ENCODE peak calls at places on chromosome 22, in eight cellular contexts. R is GM12878, Y is Peyer's patch, M is nephron progenitor cell, G is lung, V is AG04449, H is endothelial cell, J is HL-60. B is an unnamed sample.

GRCh38 chr22:19598054-19598855 is 74.0 kb upstream of the CLDN5 start:
- DNase-seq in V (no peak), M (no peak), R (no peak), G (no peak), J (no peak), Y (no peak), H (no peak), B (no peak)

GRCh38 chr22:19292262-19293230 is 1.0 kb upstream of the CLTCL1 start:
- DNase-seq in G (no peak), V (no peak), J (no peak), R (no peak), M (peak), H (no peak), Y (no peak), B (no peak)

GRCh38 chr22:23696326-23696851 is 5.6 kb downstream of the RGL4 start:
- DNase-seq in M (no peak), Y (peak), G (no peak), V (no peak), H (no peak), J (peak), R (peak), B (no peak)

GRCh38 chr22:19174106-19175025 is 4.2 kb downstream of the SLC25A1 start:
- DNase-seq in V (peak), J (peak), R (peak), H (no peak), Y (peak), G (no peak), M (peak), B (peak)

GRCh38 chr22:50299724-50300619 is 7.5 kb downstream of the PLXNB2 start:
- DNase-seq in J (no peak), H (peak), Y (no peak), V (no peak), G (no peak), M (peak), R (no peak), B (no peak)

GRCh38 chr22:35593885-35594470 is 23.2 kb downstream of the MB start:
- DNase-seq in R (no peak), H (no peak), M (no peak), G (no peak), Y (no peak), V (no peak), J (no peak), B (no peak)

GRCh38 chr22:24555160-24555495 is 190 bp upstream of the GUCD1 start:
- DNase-seq in J (peak), Y (peak), G (peak), R (peak), H (peak), V (peak), M (peak), B (peak)

GRCh38 chr22:30506507-30506968 is 1.0 kb upstream of the SEC14L4 start:
- DNase-seq in R (no peak), M (no peak), G (peak), H (no peak), Y (no peak), J (no peak), V (no peak), B (no peak)

GRCh38 chr22:29524440-29525191 is 28.9 kb downstream of the THOC5 start:
- DNase-seq in R (no peak), J (peak), V (no peak), Y (no peak), H (peak), M (peak), G (no peak), B (peak)

GRCh38 chr22:29369460-29369859 is 18.9 kb downstream of the AP1B1 start:
- DNase-seq in M (peak), H (peak), Y (no peak), V (no peak), R (no peak), J (peak), G (peak), B (no peak)

GRCh38 chr22:42365337-42365865 is 66.8 kb downstream of the NFAM1 start:
- DNase-seq in R (no peak), Y (no peak), H (no peak), J (no peak), M (no peak), G (no peak), V (no peak), B (no peak)

GRCh38 chr22:18063311-18063710 is 14.5 kb upstream of the PEX26 start:
- DNase-seq in Y (no peak), G (no peak), H (no peak), R (no peak), M (peak), J (no peak), V (no peak), B (no peak)

GRCh38 chr22:44473166-44473565 is 24.9 kb downstream of the RTL6 start:
- DNase-seq in R (no peak), H (no peak), G (no peak), V (no peak), M (no peak), J (no peak), Y (no peak), B (no peak)

GRCh38 chr22:35357883-35358621 is 22.8 kb upstream of the HMOX1 start:
- DNase-seq in R (no peak), J (no peak), V (no peak), H (no peak), M (no peak), Y (no peak), G (no peak), B (peak)

GRCh38 chr22:27617214-27617881 is 184.2 kb downstream of the MN1 start:
- DNase-seq in Y (no peak), R (no peak), H (no peak), V (no peak), M (no peak), G (no peak), J (no peak), B (no peak)

GRCh38 chr22:47564651-47565050 is 802.2 kb downstream of the TBC1D22A start:
- DNase-seq in V (no peak), M (no peak), H (no peak), R (no peak), Y (no peak), G (no peak), J (no peak), B (no peak)

GRCh38 chr22:29716814-29717213 is 3.0 kb upstream of the CABP7 start:
- DNase-seq in R (no peak), J (peak), M (peak), G (peak), Y (no peak), H (peak), V (no peak), B (peak)

GRCh38 chr22:24706732-24707476 is 67.6 kb downstream of the PIWIL3 start:
- DNase-seq in R (no peak), J (no peak), M (no peak), Y (no peak), G (no peak), H (no peak), V (no peak), B (no peak)

GRCh38 chr22:42385691-42386090 is 46.5 kb downstream of the NFAM1 start:
- DNase-seq in Y (no peak), R (no peak), G (no peak), M (no peak), H (no peak), V (no peak), J (no peak), B (no peak)

GRCh38 chr22:28029962-28030361 is 110.9 kb upstream of the PITPNB start:
- DNase-seq in Y (no peak), M (no peak), R (no peak), H (no peak), V (no peak), J (no peak), G (no peak), B (no peak)

GRCh38 chr22:23204125-23204488 is 23.8 kb downstream of the BCR start:
- DNase-seq in G (no peak), J (no peak), V (no peak), Y (no peak), R (no peak), M (no peak), H (no peak), B (no peak)

GRCh38 chr22:17706451-17706900 is 67.8 kb downstream of the BID start:
- DNase-seq in H (peak), V (peak), J (peak), R (peak), M (no peak), Y (no peak), G (peak), B (peak)

GRCh38 chr22:26916236-26916635 is 258.8 kb downstream of the MIAT start:
- DNase-seq in M (no peak), J (no peak), Y (no peak), R (no peak), V (no peak), G (no peak), H (no peak), B (no peak)

GRCh38 chr22:19723990-19724827 is 870 bp downstream of the GP1BB start:
- DNase-seq in Y (no peak), G (no peak), M (peak), R (no peak), J (peak), V (no peak), H (peak), B (no peak)

GRCh38 chr22:30205281-30206115 is 41.1 kb downstream of the LIF start:
- DNase-seq in Y (no peak), H (no peak), G (no peak), V (peak), R (no peak), M (no peak), J (peak), B (peak)

GRCh38 chr22:19884161-19884953 is 29.7 kb upstream of the GNB1L start:
- DNase-seq in M (no peak), H (no peak), V (no peak), G (no peak), Y (no peak), R (no peak), J (no peak), B (no peak)

GRCh38 chr22:26139320-26139719 is 29.9 kb upstream of the SEZ6L start:
- DNase-seq in J (no peak), G (no peak), H (no peak), Y (no peak), R (no peak), V (no peak), M (no peak), B (no peak)

GRCh38 chr22:42388130-42388797 is 43.9 kb downstream of the NFAM1 start:
- DNase-seq in V (no peak), M (peak), J (no peak), H (no peak), R (no peak), G (no peak), Y (no peak), B (no peak)

GRCh38 chr22:26410398-26410797 is 18.7 kb upstream of the ASPHD2 start:
- DNase-seq in Y (no peak), R (no peak), V (no peak), G (no peak), M (no peak), J (no peak), H (no peak), B (no peak)

GRCh38 chr22:30605449-30606110 is 1.4 kb upstream of the TCN2 start:
- DNase-seq in V (no peak), G (peak), M (peak), R (no peak), Y (peak), H (peak), J (peak), B (peak)

GRCh38 chr22:43008509-43008908 is 6.4 kb downstream of the PACSIN2 start:
- DNase-seq in R (no peak), M (no peak), J (no peak), G (no peak), Y (no peak), H (no peak), V (no peak), B (no peak)

GRCh38 chr22:20750461-20751184 is 23.3 kb upstream of the SERPIND1 start:
- DNase-seq in Y (peak), G (peak), H (no peak), R (peak), V (peak), J (no peak), M (no peak), B (peak)

GRCh38 chr22:20013382-20013871 is 3.2 kb downstream of the ARVCF start:
- DNase-seq in H (peak), Y (peak), M (peak), G (peak), V (no peak), R (no peak), J (peak), B (peak)

GRCh38 chr22:27107824-27108223 is 450.4 kb downstream of the MIAT start:
- DNase-seq in H (no peak), J (no peak), Y (no peak), R (no peak), G (no peak), V (peak), M (no peak), B (peak)

GRCh38 chr22:20002661-20003060 is 14.0 kb downstream of the ARVCF start:
- DNase-seq in Y (no peak), M (no peak), H (no peak), V (no peak), G (no peak), J (no peak), R (no peak), B (no peak)

GRCh38 chr22:20922141-20922751 is 5.0 kb downstream of the CRKL start:
- DNase-seq in V (no peak), H (no peak), M (no peak), J (no peak), R (no peak), G (no peak), Y (no peak), B (peak)

DNA sequence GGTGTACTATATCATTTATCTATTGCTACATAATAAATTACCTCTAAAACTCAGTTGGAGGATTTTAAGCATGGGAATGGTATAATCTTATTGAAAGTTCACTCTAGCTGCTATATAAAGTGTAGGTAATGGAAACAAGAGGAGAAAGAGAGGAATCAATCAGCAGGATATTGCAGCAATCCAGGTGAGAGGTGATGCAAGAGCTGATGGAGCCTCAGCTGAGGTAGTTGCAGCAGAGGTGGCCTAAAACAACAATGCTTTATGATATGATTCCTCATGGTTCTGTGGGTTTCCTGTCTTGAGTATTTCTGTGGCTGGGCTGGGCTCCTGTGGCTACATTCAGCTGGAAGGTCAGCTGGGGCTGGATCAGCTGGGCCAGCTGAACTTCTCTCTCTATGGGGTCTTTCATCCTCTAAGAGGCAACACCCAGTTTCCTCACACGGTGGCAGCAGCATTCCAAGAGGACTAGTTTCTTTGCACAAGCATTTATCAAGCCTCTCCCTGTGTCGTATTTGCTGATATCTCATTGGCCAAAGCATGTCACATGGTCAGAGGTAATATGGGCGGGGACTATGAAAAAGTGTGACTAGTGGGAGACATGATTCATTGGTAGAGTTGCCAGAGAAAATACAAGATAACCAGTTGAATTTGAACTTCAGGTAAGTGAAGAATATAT is 135.4 kb upstream of the LARGE1 start:
- DNase-seq in R (no peak), Y (no peak), M (peak), H (no peak), V (no peak), G (no peak), J (no peak), B (no peak)
- TF ChIP-seq CTCF in R (no peak), Y (no peak), M (peak), H (no peak), V (no peak), G (no peak), J (no peak), B (no peak)

GRCh38 chr22:36904260-36904659 is 9.2 kb upstream of the CSF2RB start:
- DNase-seq in H (no peak), R (no peak), G (no peak), M (no peak), V (no peak), J (no peak), Y (no peak), B (no peak)
- TF ChIP-seq CTCF in H (no peak), R (no peak), G (no peak), M (no peak), V (no peak), J (no peak), Y (no peak), B (peak)

GRCh38 chr22:22199634-22200033 is 45.0 kb upstream of the VPREB1 start:
- DNase-seq in Y (no peak), H (no peak), M (no peak), G (no peak), V (no peak), R (no peak), J (no peak), B (no peak)

GRCh38 chr22:22201925-22202343 is 42.7 kb upstream of the VPREB1 start:
- DNase-seq in M (no peak), V (no peak), J (no peak), Y (no peak), R (no peak), G (no peak), H (no peak), B (no peak)

GRCh38 chr22:22200569-22201184 is 43.9 kb upstream of the VPREB1 start:
- DNase-seq in J (no peak), G (no peak), R (no peak), H (no peak), M (no peak), Y (no peak), V (no peak), B (no peak)

GRCh38 chr22:22203048-22203971 is 41.3 kb upstream of the VPREB1 start:
- DNase-seq in Y (no peak), R (no peak), H (no peak), J (no peak), M (no peak), V (no peak), G (no peak), B (no peak)

DNA sequence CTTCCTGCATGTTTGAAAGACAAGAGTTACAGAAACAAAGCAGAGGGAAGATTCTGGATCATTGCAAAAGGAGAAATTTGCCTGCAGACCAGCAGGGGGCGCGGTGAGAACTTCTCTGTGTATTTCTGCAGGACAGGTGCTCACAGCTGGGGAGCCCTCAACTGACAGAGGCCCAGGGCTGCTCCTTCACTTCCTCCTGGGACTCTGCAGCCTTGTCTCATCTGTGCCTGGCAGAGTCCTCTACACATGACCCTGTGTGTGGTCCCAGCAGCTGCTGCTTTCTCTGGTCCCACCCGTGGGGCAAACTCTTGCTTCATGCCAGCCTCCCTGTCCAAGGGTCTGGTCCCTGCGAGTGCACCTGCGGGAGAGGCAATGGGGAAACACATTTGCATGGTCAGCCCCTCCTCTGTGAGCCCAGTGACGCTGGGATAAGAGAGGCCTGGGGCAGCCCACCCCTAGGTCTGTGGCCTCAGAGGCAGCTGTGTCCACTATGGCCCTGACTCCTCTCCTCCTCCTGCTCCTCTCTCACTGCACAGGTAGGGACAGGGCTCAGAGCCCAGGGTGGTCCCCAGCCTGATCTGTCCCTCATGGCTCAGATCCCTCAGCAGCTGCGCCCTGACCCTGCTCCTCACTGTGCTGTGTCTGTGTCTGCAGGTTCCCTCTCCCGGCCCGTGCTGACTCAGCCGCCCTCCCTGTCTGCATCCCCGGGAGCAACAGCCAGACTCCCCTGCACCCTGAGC is 43.2 kb upstream of the VPREB1 start:
- DNase-seq in M (no peak), V (no peak), R (no peak), Y (peak), G (no peak), J (peak), H (peak), B (peak)
- TF ChIP-seq CTCF in M (peak), V (peak), R (peak), Y (peak), G (peak), J (peak), H (peak), B (peak)

GRCh38 chr22:49201046-49201970 is 626.4 kb downstream of the BRD1 start:
- DNase-seq in R (no peak), H (no peak), J (no peak), Y (no peak), V (no peak), G (no peak), M (no peak), B (no peak)

GRCh38 chr22:49197986-49198704 is 629.5 kb downstream of the BRD1 start:
- DNase-seq in M (no peak), J (no peak), V (no peak), G (no peak), Y (no peak), H (no peak), R (no peak), B (no peak)

GRCh38 chr22:49199224-49199623 is 628.4 kb downstream of the BRD1 start:
- DNase-seq in G (no peak), J (no peak), V (no peak), M (no peak), Y (no peak), R (no peak), H (no peak), B (no peak)

GRCh38 chr22:49197500-49197899 is 630.2 kb downstream of the BRD1 start:
- DNase-seq in Y (no peak), G (no peak), M (peak), V (no peak), R (no peak), J (no peak), H (no peak), B (no peak)

GRCh38 chr22:49198705-49199084 is 629.0 kb downstream of the BRD1 start:
- DNase-seq in M (no peak), H (no peak), V (no peak), Y (no peak), R (no peak), G (no peak), J (no peak), B (no peak)
- TF ChIP-seq CTCF in M (no peak), H (no peak), V (no peak), Y (no peak), R (no peak), G (no peak), J (no peak), B (no peak)

GRCh38 chr22:31738566-31738965 is 11.4 kb downstream of the PRR14L start:
- DNase-seq in V (no peak), Y (no peak), H (no peak), J (no peak), G (no peak), M (no peak), R (no peak), B (no peak)
- TF ChIP-seq CTCF in V (no peak), Y (no peak), H (no peak), J (no peak), G (no peak), M (no peak), R (no peak), B (no peak)

DNA sequence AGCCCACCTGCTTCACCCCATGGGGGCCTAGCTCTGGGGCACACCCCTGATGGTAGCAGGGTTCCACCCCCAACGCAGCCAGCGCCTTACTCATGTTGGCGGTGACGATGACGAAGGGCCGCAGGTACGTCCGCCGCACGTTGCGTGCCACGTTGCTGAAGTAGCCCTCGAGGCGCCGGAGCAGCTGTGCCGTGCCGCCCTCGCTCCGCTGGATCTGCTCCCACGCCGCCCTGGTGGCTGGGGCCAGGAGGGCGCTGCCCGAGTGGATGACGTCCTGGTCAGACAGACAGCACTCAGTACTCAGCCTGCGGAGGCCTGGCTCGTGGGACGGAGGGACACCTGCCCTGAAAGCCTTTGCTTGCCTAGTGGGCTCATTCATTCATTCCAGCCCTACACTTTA is 50.8 kb downstream of the TRMU start:
- DNase-seq in G (no peak), V (no peak), Y (no peak), J (no peak), R (no peak), H (no peak), M (no peak), B (no peak)
- TF ChIP-seq CTCF in G (no peak), V (no peak), Y (no peak), J (no peak), R (no peak), H (peak), M (no peak), B (peak)

B was measured in HFFc6.